ENCODE peak calls at places on chromosomes 13 and 19, in ten cellular contexts. G is PC-3; V is body of pancreas; Q is hepatocyte; S is heart left ventricle; R is CD8-positive, alpha-beta T cell; I is stomach; C is gastrocnemius medialis; K is A549; X is fibroblast of lung. U is an unnamed sample.

GRCh38 chr13:45769072-45769471 is 67.0 kb downstream of the CBY2 start:
- DNase-seq in K (no peak), X (no peak), G (no peak), I (no peak), C (no peak), Q (no peak), S (no peak), R (no peak), V (no peak), U (no peak)

GRCh38 chr19:15369594-15369891 is 10.0 kb downstream of the AKAP8 start:
- DNase-seq in R (no peak), G (no peak), Q (no peak), I (no peak), V (no peak), S (no peak), X (no peak), K (no peak), C (no peak), U (no peak)

GRCh38 chr13:23350009-23350408 is 83.5 kb downstream of the SACS start:
- DNase-seq in Q (peak), G (no peak), V (no peak), S (no peak), R (no peak), I (no peak), X (peak), K (peak), C (no peak), U (no peak)

GRCh38 chr19:4557186-4557970 is 2.1 kb downstream of the SEMA6B start:
- DNase-seq in S (no peak), V (no peak), X (no peak), R (no peak), G (peak), K (no peak), I (no peak), Q (peak), C (no peak), U (no peak)

GRCh38 chr19:4494691-4495064 is 22.6 kb downstream of the HDGFL2 start:
- DNase-seq in V (no peak), C (no peak), K (no peak), G (no peak), R (no peak), Q (no peak), I (no peak), X (no peak), S (no peak), U (no peak)

GRCh38 chr13:42959615-42960014 is 32.4 kb downstream of the EPSTI1 start:
- DNase-seq in C (no peak), S (no peak), K (no peak), X (no peak), G (no peak), R (no peak), V (no peak), I (no peak), Q (no peak), U (no peak)

GRCh38 chr13:112096959-112097358 is 30.0 kb downstream of the SOX1 start:
- DNase-seq in C (no peak), Q (no peak), V (no peak), G (no peak), I (no peak), X (no peak), R (no peak), S (no peak), K (no peak), U (no peak)

GRCh38 chr19:46299004-46299509 is 2.2 kb downstream of the HIF3A start:
- DNase-seq in X (peak), R (no peak), K (peak), G (peak), I (peak), C (peak), Q (peak), S (peak), V (peak), U (peak)

GRCh38 chr19:13241321-13242104 is 91.3 kb downstream of the IER2 start:
- DNase-seq in I (no peak), X (no peak), S (no peak), V (no peak), Q (no peak), K (no peak), C (no peak), R (peak), G (peak), U (no peak)

GRCh38 chr19:52542984-52543664 is 15.7 kb downstream of the ZNF808 start:
- DNase-seq in X (peak), S (no peak), G (peak), K (no peak), R (peak), C (no peak), V (no peak), I (no peak), Q (no peak), U (no peak)

GRCh38 chr19:13229246-13229645 is 79.0 kb downstream of the IER2 start:
- DNase-seq in X (no peak), S (no peak), Q (no peak), I (no peak), G (no peak), K (no peak), C (no peak), R (no peak), V (no peak), U (no peak)

GRCh38 chr13:92967923-92968322 is 258.7 kb upstream of the GPC6 start:
- DNase-seq in C (no peak), S (no peak), G (peak), I (no peak), R (no peak), V (no peak), K (peak), X (peak), Q (no peak), U (no peak)

GRCh38 chr13:39353988-39354387 is 249.0 kb downstream of the LHFPL6 start:
- DNase-seq in V (no peak), R (no peak), K (no peak), G (no peak), I (no peak), X (peak), C (no peak), Q (no peak), S (no peak), U (no peak)

GRCh38 chr19:13783565-13784500 is 9.6 kb downstream of the C19orf53 start:
- DNase-seq in I (no peak), G (no peak), Q (no peak), S (no peak), X (no peak), C (no peak), K (no peak), R (no peak), V (no peak), U (no peak)

GRCh38 chr13:112980441-112980840 is 11.4 kb downstream of the MCF2L start:
- DNase-seq in R (no peak), K (no peak), C (no peak), I (no peak), X (no peak), S (no peak), Q (no peak), G (no peak), V (no peak), U (no peak)

GRCh38 chr13:74251778-74252519 is 117.7 kb upstream of the KLF12 start:
- DNase-seq in C (peak), V (no peak), K (no peak), X (no peak), S (no peak), R (no peak), Q (no peak), G (peak), I (no peak), U (no peak)

GRCh38 chr13:33796095-33796494 is 21.9 kb upstream of the RFC3 start:
- DNase-seq in G (no peak), V (no peak), I (no peak), K (no peak), C (no peak), S (no peak), R (no peak), Q (no peak), X (no peak), U (no peak)
- TF ChIP-seq CTCF in G (no peak), V (no peak), I (no peak), K (no peak), C (no peak), S (no peak), R (no peak), Q (no peak), X (no peak), U (no peak)

DNA sequence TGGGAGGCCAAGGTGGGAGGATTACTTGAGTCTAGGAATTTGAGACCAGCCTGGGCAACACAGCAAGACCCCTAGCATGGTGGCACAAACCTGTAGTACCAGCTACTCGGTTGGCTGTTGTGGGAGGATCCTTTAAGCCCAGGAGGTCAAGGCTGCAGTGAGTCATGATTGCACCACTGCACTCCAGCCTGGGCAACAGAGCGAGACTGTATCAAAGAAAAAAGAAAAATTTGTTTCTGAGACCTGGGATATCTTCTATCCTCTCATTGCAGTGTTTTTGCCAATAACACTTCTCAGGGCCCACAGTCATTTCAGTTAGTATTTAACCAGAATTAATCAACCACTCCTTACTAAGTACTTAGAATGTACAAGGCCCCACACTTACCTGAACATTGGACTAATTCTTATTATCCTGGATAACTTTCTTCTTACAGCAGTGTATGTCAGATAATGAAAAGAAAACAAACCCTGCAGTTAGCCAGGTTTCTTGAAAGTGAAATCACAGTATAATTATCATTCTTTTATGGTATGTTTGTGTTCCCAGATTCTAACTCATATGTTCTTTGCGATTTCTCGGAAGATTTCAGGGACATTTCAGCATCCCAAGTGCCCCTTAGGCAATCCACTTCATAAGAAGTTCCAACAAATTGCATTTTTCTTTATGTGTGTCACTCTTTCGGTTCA is 75.6 kb upstream of the KLF5 start:
- DNase-seq in V (peak), G (no peak), Q (peak), C (no peak), R (no peak), K (no peak), S (no peak), I (peak), X (peak), U (no peak)
- H3K27ac ChIP-seq in V (no peak), G (no peak), Q (peak), C (no peak), R (no peak), K (peak), S (no peak), I (peak), X (no peak), U (no peak)

GRCh38 chr19:49326165-49326704 is 1.2 kb upstream of the SLC6A16 start:
- DNase-seq in S (no peak), X (no peak), V (no peak), K (no peak), I (no peak), C (no peak), Q (no peak), G (no peak), R (no peak), U (no peak)
- H3K4me3 ChIP-seq in S (no peak), X (no peak), V (no peak), K (no peak), I (no peak), C (no peak), Q (no peak), G (no peak), R (no peak), U (no peak)

GRCh38 chr13:49214917-49215376 is 5.2 kb upstream of the MLNR start:
- DNase-seq in R (peak), X (peak), G (peak), C (peak), I (peak), V (peak), S (peak), K (peak), Q (no peak), U (no peak)
- TF ChIP-seq CTCF in R (peak), X (no peak), G (no peak), C (no peak), I (no peak), V (peak), S (no peak), K (no peak), Q (no peak), U (no peak)

GRCh38 chr13:110250258-110250891 is 56.6 kb downstream of the COL4A1 start:
- DNase-seq in I (no peak), Q (no peak), X (peak), V (no peak), G (peak), K (no peak), R (no peak), C (peak), S (no peak), U (no peak)

GRCh38 chr13:110251227-110251791 is 55.6 kb downstream of the COL4A1 start:
- DNase-seq in I (no peak), K (no peak), Q (no peak), S (no peak), V (peak), X (no peak), R (no peak), C (no peak), G (no peak), U (no peak)

GRCh38 chr13:110246530-110246929 is 60.4 kb downstream of the COL4A1 start:
- DNase-seq in R (no peak), X (no peak), S (no peak), I (no peak), G (no peak), Q (no peak), K (no peak), V (no peak), C (no peak), U (no peak)

GRCh38 chr13:110248449-110249143 is 58.4 kb downstream of the COL4A1 start:
- DNase-seq in V (no peak), X (no peak), S (no peak), G (no peak), K (no peak), C (no peak), Q (no peak), R (no peak), I (no peak), U (no peak)

DNA sequence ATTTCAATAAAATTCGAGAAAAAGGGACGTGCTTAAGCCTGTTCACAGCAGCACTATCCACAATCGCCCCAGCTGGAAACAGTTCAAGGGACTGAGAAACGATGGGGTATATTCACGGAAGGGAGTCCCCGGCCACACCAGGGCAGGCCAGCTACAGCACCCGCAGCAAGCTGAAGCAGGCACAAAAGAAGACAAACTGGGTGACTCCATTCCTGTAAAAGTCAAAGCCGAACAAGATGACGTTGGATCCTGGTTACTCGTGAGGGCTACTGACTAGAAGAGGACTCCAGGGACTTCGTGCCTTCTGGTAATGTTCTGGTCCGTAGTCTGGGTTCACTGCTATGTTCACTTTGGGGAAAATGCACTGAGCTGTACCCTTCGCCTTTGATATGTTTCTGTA is 57.6 kb downstream of the COL4A1 start:
- DNase-seq in R (no peak), K (no peak), X (no peak), V (no peak), C (no peak), S (no peak), Q (no peak), I (no peak), G (no peak), U (no peak)
- H3K27ac ChIP-seq in R (no peak), K (no peak), X (peak), V (peak), C (peak), S (peak), Q (no peak), I (peak), G (no peak), U (no peak)

GRCh38 chr19:18387395-18387794 is 1.4 kb downstream of the GDF15 start:
- DNase-seq in G (no peak), R (no peak), V (no peak), C (no peak), X (no peak), K (no peak), S (no peak), Q (peak), I (no peak), U (no peak)
- H3K4me3 ChIP-seq in G (peak), R (no peak), V (no peak), C (no peak), X (peak), K (peak), S (no peak), Q (peak), I (peak), U (no peak)

U was measured in dorsolateral prefrontal cortex.